ENCODE peak calls at places on chromosomes 13 and 19, in seven cellular contexts. W is progenitor cell of endocrine pancreas, N is hepatocyte, T is neural crest cell, H is cardiac fibroblast, Q is tibial nerve, Z is neural progenitor cell. V is an unnamed sample.

GRCh38 chr13:33727356-33728083 is 90.4 kb upstream of the RFC3 start:
- DNase-seq in W (no peak), N (no peak), T (no peak), H (no peak), Q (no peak), Z (no peak), V (no peak)

GRCh38 chr13:47455581-47455980 is 545.5 kb downstream of the SUCLA2 start:
- DNase-seq in W (no peak), N (no peak), T (no peak), H (no peak), Q (no peak), Z (no peak), V (no peak)

GRCh38 chr19:30602661-30603322 is 230.6 kb downstream of the ZNF536 start:
- DNase-seq in W (no peak), N (no peak), T (no peak), H (no peak), Q (no peak), Z (no peak), V (no peak)

GRCh38 chr19:23075031-23075733 is 41.6 kb upstream of the ZNF730 start:
- DNase-seq in W (peak), N (peak), T (peak), H (peak), Q (no peak), Z (peak), V (peak)

GRCh38 chr13:95553614-95554385 is 1.3 kb downstream of the CLDN10 start:
- DNase-seq in W (no peak), N (no peak), T (no peak), H (no peak), Q (no peak), Z (peak), V (no peak)

GRCh38 chr13:111577956-111578595 is 257.6 kb downstream of the TEX29 start:
- DNase-seq in W (no peak), N (no peak), T (no peak), H (no peak), Q (no peak), Z (no peak), V (no peak)

GRCh38 chr13:41502676-41503075 is 45.3 kb downstream of the RGCC start:
- DNase-seq in W (no peak), N (no peak), T (no peak), H (no peak), Q (no peak), Z (no peak), V (no peak)

GRCh38 chr13:25982908-25983307 is 68.9 kb downstream of the SHISA2 start:
- DNase-seq in W (no peak), N (no peak), T (no peak), H (no peak), Q (no peak), Z (no peak), V (no peak)

GRCh38 chr13:113089693-113090414 is 15.7 kb upstream of the F7 start:
- DNase-seq in W (no peak), N (no peak), T (no peak), H (no peak), Q (no peak), Z (no peak), V (no peak)

GRCh38 chr13:113091211-113091771 is 14.3 kb upstream of the F7 start:
- DNase-seq in W (no peak), N (no peak), T (no peak), H (no peak), Q (no peak), Z (no peak), V (no peak)

GRCh38 chr13:113088691-113089020 is 16.9 kb upstream of the F7 start:
- DNase-seq in W (no peak), N (no peak), T (no peak), H (no peak), Q (no peak), Z (no peak), V (no peak)

GRCh38 chr13:113090806-113091205 is 14.8 kb upstream of the F7 start:
- DNase-seq in W (no peak), N (no peak), T (no peak), H (no peak), Q (no peak), Z (no peak), V (no peak)

DNA sequence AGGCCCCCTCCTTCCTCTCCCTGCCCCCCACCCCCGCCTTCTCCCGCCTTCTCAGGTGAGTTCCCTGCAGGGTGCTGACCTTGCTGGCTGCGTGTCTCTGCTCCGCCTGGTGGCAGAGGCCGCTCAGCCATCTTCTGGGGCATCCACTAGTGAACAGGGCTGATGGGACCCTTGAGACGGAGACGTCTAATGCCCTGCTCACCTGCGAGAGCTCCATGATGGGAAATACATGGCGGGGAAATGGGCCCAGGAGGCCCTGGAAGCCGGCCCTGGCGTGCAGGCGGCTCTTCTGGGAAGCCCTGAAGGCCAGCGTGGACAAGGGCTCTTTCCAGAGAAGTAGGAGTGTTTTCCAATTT is 15.2 kb upstream of the F7 start:
- DNase-seq in W (no peak), N (no peak), T (no peak), H (no peak), Q (no peak), Z (no peak), V (no peak)
- TF ChIP-seq CTCF in W (no peak), N (no peak), T (no peak), H (no peak), Q (no peak), Z (no peak), V (no peak)

DNA sequence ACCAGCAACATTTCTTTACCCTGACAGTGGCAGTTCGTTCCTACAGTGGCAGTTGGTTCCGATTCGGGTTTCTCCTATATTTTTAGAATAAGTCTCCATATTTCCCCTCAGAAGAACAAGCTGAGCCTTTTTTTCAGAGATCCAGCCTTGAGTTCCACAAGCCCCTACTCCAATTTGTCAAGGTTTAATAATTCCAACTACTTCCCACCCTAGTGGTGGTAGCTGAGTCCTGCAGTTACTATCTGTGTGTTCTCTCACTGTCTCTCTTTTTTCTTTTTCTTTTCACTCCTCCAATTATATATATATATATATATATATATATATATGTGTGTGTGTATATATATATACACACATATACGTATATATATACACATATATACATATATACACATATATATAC is 1347.3 kb downstream of the PCDH9 start:
- DNase-seq in W (no peak), N (no peak), T (no peak), H (no peak), Q (no peak), Z (no peak), V (no peak)
- TF ChIP-seq CTCF in W (peak), N (no peak), T (peak), H (peak), Q (no peak), Z (peak), V (peak)

GRCh38 chr13:78587395-78587794 is 16.0 kb downstream of the POU4F1 start:
- DNase-seq in W (no peak), N (no peak), T (no peak), H (no peak), Q (no peak), Z (peak), V (no peak)
- TF ChIP-seq CTCF in W (no peak), N (no peak), T (no peak), H (no peak), Q (no peak), Z (no peak), V (no peak)

DNA sequence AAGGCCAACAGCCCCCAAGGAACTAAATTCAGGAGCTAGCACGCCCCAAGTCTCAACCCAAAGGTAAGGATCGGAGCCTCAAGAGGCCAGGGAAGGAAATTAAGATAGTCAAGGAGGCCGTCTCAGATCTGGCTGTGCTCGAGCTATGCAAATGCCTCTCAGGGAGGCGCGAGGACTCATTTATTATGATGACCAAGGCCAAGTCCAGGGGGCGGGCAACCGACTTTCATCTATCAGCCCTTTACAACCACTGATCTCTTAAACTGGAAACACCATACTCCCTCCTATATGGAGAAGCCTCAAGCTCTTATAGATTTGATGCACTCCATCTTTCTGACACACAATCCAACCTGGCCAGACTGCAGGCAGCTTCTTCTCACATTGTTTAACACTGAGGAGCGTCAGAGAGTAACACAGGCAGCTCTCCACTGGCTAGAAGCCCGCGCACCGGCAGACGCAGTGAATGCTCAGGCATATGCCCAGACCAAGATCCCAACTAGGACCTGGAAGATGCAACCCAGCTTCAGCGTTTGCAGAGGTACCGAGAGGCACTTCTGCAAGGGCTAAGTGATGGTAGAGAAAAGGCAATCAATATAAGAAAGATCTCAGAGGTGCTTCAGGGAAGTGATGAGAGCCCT is 9.6 kb upstream of the SLC15A1 start:
- DNase-seq in W (no peak), N (no peak), T (no peak), H (no peak), Q (no peak), Z (no peak), V (no peak)
- TF ChIP-seq CTCF in W (no peak), N (no peak), T (no peak), H (no peak), Q (no peak), Z (no peak), V (no peak)

GRCh38 chr19:46374526-46375475 is 27.9 kb downstream of the PPP5C start:
- DNase-seq in W (no peak), N (peak), T (no peak), H (no peak), Q (no peak), Z (no peak), V (no peak)

GRCh38 chr19:46376241-46377153 is 29.6 kb downstream of the PPP5C start:
- DNase-seq in W (no peak), N (no peak), T (no peak), H (no peak), Q (no peak), Z (no peak), V (no peak)

GRCh38 chr19:46371371-46371901 is 24.5 kb downstream of the PPP5C start:
- DNase-seq in W (no peak), N (no peak), T (no peak), H (no peak), Q (no peak), Z (no peak), V (peak)

GRCh38 chr19:46372901-46373572 is 26.1 kb downstream of the PPP5C start:
- DNase-seq in W (no peak), N (no peak), T (no peak), H (peak), Q (no peak), Z (peak), V (peak)

DNA sequence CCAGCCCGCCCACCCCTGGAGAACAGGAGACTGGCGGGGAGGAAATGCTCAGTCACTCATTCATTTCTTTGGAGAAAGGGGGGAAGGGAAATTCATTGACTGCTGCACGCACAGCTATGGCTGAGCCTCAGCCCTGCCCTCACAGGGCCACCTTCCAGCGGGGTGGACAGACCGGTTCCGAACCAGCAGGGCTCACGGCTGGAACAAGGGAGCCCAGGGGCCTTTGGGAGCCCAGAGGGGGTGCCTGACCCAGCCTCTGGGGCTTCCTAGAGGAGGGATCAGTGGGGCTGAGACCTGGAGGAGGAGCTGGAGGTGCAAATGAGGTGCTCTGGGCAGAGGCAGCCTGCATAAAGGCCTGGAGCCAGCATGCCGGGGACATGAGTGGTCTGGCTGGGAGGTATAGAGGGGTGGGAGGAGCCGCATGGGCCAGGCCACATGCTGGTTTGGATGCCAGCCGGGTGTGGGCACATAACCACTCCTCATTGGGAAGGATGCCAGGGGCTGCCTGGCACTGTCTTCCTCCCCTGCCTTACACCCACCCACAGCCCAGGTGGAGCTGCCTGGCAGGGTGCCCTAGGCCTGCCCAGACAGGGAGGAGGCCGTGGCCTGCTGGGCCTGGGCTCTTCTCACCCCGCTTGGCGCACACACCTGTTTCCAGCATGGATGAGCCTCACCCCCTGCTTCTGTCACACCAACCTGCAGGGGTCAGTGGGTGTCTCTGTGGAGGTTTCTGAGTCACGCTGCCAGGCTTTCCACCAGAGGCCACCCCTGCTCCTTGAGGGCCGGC is 26.9 kb downstream of the PPP5C start:
- DNase-seq in W (peak), N (peak), T (no peak), H (peak), Q (no peak), Z (peak), V (peak)
- TF ChIP-seq CTCF in W (no peak), N (no peak), T (no peak), H (no peak), Q (no peak), Z (no peak), V (no peak)

DNA sequence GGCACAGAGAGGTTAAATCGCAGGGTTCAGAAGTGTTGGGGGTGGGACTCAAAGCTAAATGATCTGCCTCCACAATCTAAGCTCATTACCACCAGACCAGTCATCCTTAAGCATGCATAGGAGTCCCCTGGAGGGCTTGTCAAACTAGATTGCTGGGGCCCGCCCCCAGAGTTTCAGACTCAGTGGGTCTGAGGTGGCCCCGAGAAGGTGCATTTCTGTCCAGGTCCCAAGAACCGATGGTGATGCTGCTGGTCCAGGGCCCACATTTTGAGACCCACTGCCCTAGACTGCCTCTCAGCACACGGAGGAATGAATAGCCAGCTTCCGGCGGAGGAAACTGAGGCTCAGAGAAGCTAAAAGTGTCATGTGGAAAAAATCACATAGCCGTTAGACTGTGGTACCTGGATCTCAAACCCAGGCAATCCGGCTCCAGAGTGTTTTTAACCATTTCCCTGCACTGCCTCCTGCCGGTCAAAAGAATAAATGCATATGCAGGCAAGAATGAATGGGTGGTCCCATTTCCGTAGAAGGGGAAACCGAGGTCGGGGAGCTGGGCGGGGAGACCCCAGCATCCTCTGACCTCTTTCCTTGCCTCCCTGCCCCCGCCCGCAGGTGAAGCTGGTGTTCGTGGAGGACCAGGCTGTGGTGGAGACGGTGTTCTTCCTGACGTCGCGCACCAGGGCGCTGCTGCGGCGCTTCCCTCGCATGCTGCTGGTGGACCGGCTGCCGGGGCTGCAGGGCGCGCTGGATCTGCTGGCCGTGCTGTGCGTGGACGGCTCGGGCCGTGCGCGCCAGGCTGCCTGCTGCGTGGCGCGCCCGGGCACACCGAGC is 23.8 kb downstream of the ZSWIM9 start:
- DNase-seq in W (no peak), N (no peak), T (peak), H (peak), Q (no peak), Z (peak), V (no peak)
- TF ChIP-seq CTCF in W (peak), N (peak), T (peak), H (peak), Q (peak), Z (peak), V (peak)

GRCh38 chr19:35741216-35741541 is 1.1 kb downstream of the IGFLR1 start:
- DNase-seq in W (no peak), N (no peak), T (no peak), H (no peak), Q (no peak), Z (no peak), V (no peak)

GRCh38 chr19:35742121-35742724 is at the start of gene IGFLR1:
- DNase-seq in W (no peak), N (no peak), T (no peak), H (no peak), Q (no peak), Z (no peak), V (no peak)

GRCh38 chr19:35740108-35740422 is 2.2 kb downstream of the IGFLR1 start:
- DNase-seq in W (no peak), N (no peak), T (no peak), H (no peak), Q (no peak), Z (peak), V (no peak)

GRCh38 chr19:35739275-35740107 is 2.8 kb downstream of the IGFLR1 start:
- DNase-seq in W (no peak), N (no peak), T (no peak), H (no peak), Q (no peak), Z (no peak), V (no peak)

GRCh38 chr19:35740423-35741215 is 1.6 kb downstream of the IGFLR1 start:
- DNase-seq in W (peak), N (peak), T (peak), H (peak), Q (peak), Z (peak), V (peak)
- TF ChIP-seq CTCF in W (peak), N (no peak), T (peak), H (peak), Q (no peak), Z (peak), V (no peak)

DNA sequence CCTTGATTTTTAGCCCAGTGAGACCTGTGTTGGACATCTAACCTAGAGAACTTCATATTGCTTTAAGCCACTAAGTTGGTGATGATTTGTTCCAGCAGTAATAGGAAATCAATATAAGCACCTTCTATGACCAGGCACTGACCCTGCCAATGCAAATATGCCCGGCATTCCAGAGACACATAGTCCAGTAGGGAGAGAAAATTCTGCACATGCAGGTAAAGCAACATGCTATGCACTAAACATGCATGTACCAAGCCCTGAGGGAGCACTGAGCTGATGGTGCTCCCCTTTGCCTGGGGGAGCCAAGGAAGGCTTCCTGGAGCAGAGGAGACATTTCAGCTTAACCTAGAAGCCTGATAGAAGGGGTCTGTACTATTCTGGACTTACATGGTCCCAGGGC is 40.4 kb upstream of the C13orf42 start:
- DNase-seq in W (no peak), N (no peak), T (no peak), H (no peak), Q (no peak), Z (no peak), V (no peak)
- TF ChIP-seq CTCF in W (no peak), N (no peak), T (no peak), H (no peak), Q (no peak), Z (no peak), V (no peak)